ENCODE peak calls at places on chromosomes 7 and 10, in five cellular contexts. Q is GM23338; X is OCI-LY7; M is CD4-positive, alpha-beta memory T cell; E is IMR-90. V is an unnamed sample. For H3K4me1, the result is how much of the 10 kb centered on the place peaks cover.

GRCh38 chr10:123269675-123270074 is 115.5 kb downstream of the BUB3 start:
- DNase-seq in M (no peak), E (no peak), Q (no peak), X (no peak), V (no peak)

GRCh38 chr10:94361161-94361794 is 1.5 kb downstream of the NOC3L start:
- DNase-seq in E (no peak), X (no peak), Q (no peak), M (peak), V (no peak)

GRCh38 chr7:134546903-134547737 is 1.8 kb upstream of the AKR1B15 start:
- DNase-seq in E (peak), X (peak), Q (peak), M (peak), V (peak)

GRCh38 chr7:17274551-17275245 is 23.8 kb upstream of the AHR start:
- DNase-seq in X (no peak), E (peak), M (no peak), Q (no peak), V (no peak)

GRCh38 chr7:80259-81236 is 111.8 kb upstream of the FAM20C start:
- DNase-seq in M (no peak), X (no peak), Q (no peak), E (no peak), V (peak)

GRCh38 chr10:69649771-69650550 is 19.9 kb downstream of the FAM241B start:
- DNase-seq in X (no peak), M (no peak), Q (peak), E (no peak), V (no peak)

GRCh38 chr10:19946245-19946644 is 130.0 kb downstream of the PLXDC2 start:
- DNase-seq in M (no peak), E (no peak), X (no peak), Q (no peak), V (no peak)

GRCh38 chr10:91556691-91557529 is 76.0 kb downstream of the PPP1R3C start:
- DNase-seq in E (no peak), X (no peak), M (no peak), Q (no peak), V (no peak)

GRCh38 chr7:46393142-46393541 is 472.1 kb upstream of the IGFBP3 start:
- DNase-seq in Q (no peak), M (no peak), X (no peak), E (peak), V (no peak)

GRCh38 chr10:90087197-90088007 is 386.0 kb downstream of the KIF20B start:
- DNase-seq in M (no peak), Q (no peak), E (peak), X (peak), V (peak)

GRCh38 chr7:26663905-26664673 is 200.3 kb downstream of the SKAP2 start:
- DNase-seq in Q (no peak), E (no peak), M (no peak), X (no peak), V (no peak)

GRCh38 chr10:3071405-3072198 is 4.3 kb downstream of the PFKP start:
- DNase-seq in Q (no peak), X (no peak), E (peak), M (no peak), V (no peak)

GRCh38 chr7:44970521-44971051 is 8.2 kb downstream of the MYO1G start:
- DNase-seq in Q (no peak), M (no peak), X (no peak), E (no peak), V (no peak)

GRCh38 chr10:86665868-86666267 is 2.4 kb upstream of the LDB3 start:
- DNase-seq in Q (no peak), M (no peak), X (no peak), E (no peak), V (no peak)

GRCh38 chr7:5248201-5248885 is 34.4 kb upstream of the SLC29A4 start:
- DNase-seq in X (no peak), Q (no peak), E (peak), M (no peak), V (peak)

GRCh38 chr7:43586251-43586900 is 3.5 kb downstream of the STK17A start:
- DNase-seq in Q (no peak), E (peak), X (peak), M (peak), V (no peak)

GRCh38 chr7:13904689-13905088 is 84.8 kb downstream of the ETV1 start:
- DNase-seq in M (no peak), Q (no peak), E (peak), X (no peak), V (no peak)

GRCh38 chr7:712601-713457 is 13.7 kb upstream of the DNAAF5 start:
- DNase-seq in X (no peak), Q (peak), M (no peak), E (no peak), V (no peak)

GRCh38 chr10:32057041-32057372 is 782 bp upstream of the KIF5B start:
- DNase-seq in Q (peak), X (no peak), M (no peak), E (no peak), V (no peak)

GRCh38 chr7:120337308-120337907 is 64.4 kb downstream of the KCND2 start:
- DNase-seq in X (peak), Q (peak), M (no peak), E (peak), V (no peak)

GRCh38 chr10:10598297-10598696 is 419.4 kb upstream of the CELF2 start:
- DNase-seq in X (peak), E (no peak), Q (no peak), M (no peak), V (no peak)

GRCh38 chr10:101693701-101694055 is 1.3 kb downstream of the FBXW4 start:
- DNase-seq in Q (no peak), X (peak), M (no peak), E (peak), V (peak)

GRCh38 chr7:131383417-131383816 is 55.7 kb downstream of the MKLN1 start:
- DNase-seq in M (no peak), X (no peak), E (peak), Q (no peak), V (no peak)

GRCh38 chr7:4123823-4124222 is 558.3 kb upstream of the FOXK1 start:
- DNase-seq in E (peak), X (no peak), M (no peak), Q (no peak), V (no peak)

DNA sequence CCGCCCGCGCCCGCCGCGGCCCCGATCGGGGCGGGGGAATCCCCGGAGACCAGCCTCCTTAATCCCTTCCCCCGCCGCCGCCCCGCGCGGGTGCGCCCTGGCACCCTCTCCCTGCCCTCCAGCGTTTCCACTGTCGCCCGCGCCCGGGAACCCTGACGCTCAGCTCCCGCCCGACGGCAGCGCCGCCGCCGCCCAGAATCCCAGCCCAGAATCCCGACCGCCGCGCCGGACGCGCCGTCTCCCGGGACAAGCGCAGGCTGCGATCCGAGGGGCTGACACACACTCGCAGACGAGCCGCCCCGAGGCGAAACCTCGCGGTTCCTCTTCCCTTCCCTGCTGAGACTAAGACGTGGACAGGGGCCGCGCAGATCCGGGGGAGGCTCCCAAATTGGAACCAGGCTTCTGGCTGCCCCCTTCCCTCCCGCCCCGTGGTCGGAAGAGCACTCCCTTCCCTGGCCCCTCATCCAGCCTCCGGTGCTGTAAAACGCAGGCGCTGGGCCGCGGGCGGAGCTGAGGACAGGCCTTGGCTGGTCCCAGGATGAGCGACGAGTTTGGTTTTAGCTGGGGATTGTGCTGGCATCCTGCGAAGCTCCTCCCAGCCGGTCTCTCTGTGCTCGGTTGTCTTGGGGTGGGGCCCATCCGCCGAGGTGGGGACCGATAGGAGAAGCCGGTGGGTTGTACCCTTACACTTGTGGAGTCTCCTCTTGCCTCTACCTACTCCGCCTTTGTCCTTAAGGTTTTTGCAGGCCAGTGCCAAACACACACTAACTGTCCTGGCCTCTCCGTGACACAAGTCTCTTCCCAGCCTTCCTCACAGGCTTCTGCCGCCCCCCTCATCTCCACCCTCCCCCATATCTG is 1.1 kb downstream of the MARVELD1 start:
- DNase-seq in Q (peak), M (no peak), E (peak), X (no peak), V (peak)
- H3K4me1 ChIP-seq in Q (half or more), M (under half), E (under half), X (under half), V (under half)

GRCh38 chr10:63415635-63416244 is 50.0 kb downstream of the JMJD1C start:
- DNase-seq in X (no peak), E (no peak), M (no peak), Q (no peak), V (no peak)
- H3K4me1 ChIP-seq in X (under half), E (under half), M (under half), Q (under half), V (under half)

DNA sequence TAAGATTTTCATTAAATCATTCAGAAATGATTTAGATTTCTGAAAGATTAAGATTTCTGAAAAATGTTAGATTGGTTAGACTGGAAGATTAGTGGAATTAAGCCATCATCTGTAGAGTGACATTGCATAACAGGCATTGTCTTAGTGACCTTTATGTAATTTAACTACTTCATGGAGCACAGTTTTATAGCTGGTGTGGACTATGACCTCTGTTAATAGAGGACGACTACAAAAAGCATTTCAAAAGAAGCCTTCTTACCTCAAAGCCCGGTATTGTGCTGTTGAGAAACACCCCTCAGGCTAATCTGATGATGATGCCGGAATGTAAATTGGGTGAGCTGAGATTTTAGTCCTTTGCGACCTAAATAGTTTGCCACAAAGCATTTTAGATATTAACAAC is 55.6 kb downstream of the GALNT11 start:
- DNase-seq in X (no peak), M (no peak), Q (no peak), E (no peak), V (no peak)
- H3K4me1 ChIP-seq in X (under half), M (under half), Q (under half), E (under half), V (under half)

GRCh38 chr7:143376396-143376795 is 4.7 kb upstream of the ZYX start:
- DNase-seq in E (no peak), X (no peak), Q (no peak), M (no peak), V (no peak)
- H3K4me1 ChIP-seq in E (under half), X (under half), Q (under half), M (half or more), V (under half)

GRCh38 chr7:101173752-101174244 is 6.3 kb downstream of the NAT16 start:
- DNase-seq in X (peak), E (no peak), M (peak), Q (peak), V (no peak)
- H3K4me1 ChIP-seq in X (under half), E (under half), M (half or more), Q (under half), V (under half)

GRCh38 chr10:663466-663751 is 26.1 kb downstream of the DIP2C start:
- DNase-seq in E (no peak), X (no peak), M (no peak), Q (no peak), V (peak)
- H3K4me1 ChIP-seq in E (under half), X (under half), M (under half), Q (under half), V (under half)

DNA sequence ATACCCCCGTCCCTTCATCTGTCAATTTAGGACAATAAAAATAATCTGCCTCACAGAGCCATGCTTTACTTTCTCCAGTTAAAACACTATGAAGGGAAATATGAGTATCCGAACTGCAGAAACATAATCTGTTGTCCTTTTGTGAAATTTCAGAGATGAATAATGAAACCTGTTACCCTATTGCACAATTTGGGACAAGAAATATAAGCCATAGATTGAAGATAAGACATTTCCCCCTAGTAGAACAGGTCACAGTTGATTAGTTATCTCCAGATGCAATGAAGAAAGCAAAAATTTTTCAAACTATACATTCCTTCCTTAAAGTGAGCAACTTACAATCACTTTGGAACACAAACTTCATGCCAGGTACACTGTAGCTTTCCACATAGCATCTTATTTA is 2.3 kb upstream of the CHN2 start:
- DNase-seq in X (no peak), E (no peak), Q (no peak), M (no peak), V (no peak)
- H3K4me1 ChIP-seq in X (under half), E (under half), Q (half or more), M (under half), V (under half)

V was measured in mucosa of descending colon.